ENCODE peak calls at places on chromosome 12, in six cellular contexts. L is AG04449, K is endothelial cell, T is bronchial epithelial cell, S is cardiac fibroblast, M is HFF-Myc. O is an unnamed sample.

GRCh38 chr12:52190860-52191729 is 719 bp downstream of the KRT80 start:
- DNase-seq in L (no peak), K (no peak), T (no peak), S (no peak), M (no peak), O (no peak)

GRCh38 chr12:21248679-21249078 is 86.0 kb downstream of the SLCO1A2 start:
- DNase-seq in L (no peak), K (no peak), T (peak; percentile 35), S (peak; percentile 3), M (no peak), O (peak; percentile 16)

GRCh38 chr12:95605087-95605486 is 53.8 kb upstream of the USP44 start:
- DNase-seq in L (no peak), K (no peak), T (peak; percentile 72), S (peak; percentile 11), M (no peak), O (peak; percentile 80)

GRCh38 chr12:107474639-107475539 is 210.7 kb upstream of the PWP1 start:
- DNase-seq in L (no peak), K (no peak), T (peak; percentile 48), S (no peak), M (no peak), O (no peak)

GRCh38 chr12:105995986-105996385 is 142.8 kb downstream of the NUAK1 start:
- DNase-seq in L (no peak), K (no peak), T (no peak), S (no peak), M (peak; percentile 37), O (no peak)

GRCh38 chr12:112012775-112013600 is at the start of the genes ERP29 and TMEM116:
- DNase-seq in L (peak; percentile 84), K (peak; percentile 100), T (peak; percentile 93), S (peak; percentile 99), M (peak; percentile 92), O (peak; percentile 99)

GRCh38 chr12:107027304-107028053 is 40.5 kb upstream of the MTERF2 start:
- DNase-seq in L (peak; percentile 93), K (no peak), T (peak; percentile 99), S (peak; percentile 96), M (peak; percentile 51), O (peak; percentile 62)

GRCh38 chr12:120841525-120841924 is 62.6 kb downstream of the SPPL3 start:
- DNase-seq in L (no peak), K (no peak), T (no peak), S (no peak), M (no peak), O (no peak)

GRCh38 chr12:46153267-46153872 is 115.5 kb downstream of the SLC38A1 start:
- DNase-seq in L (no peak), K (no peak), T (peak; percentile 52), S (peak; percentile 65), M (no peak), O (peak; percentile 46)

GRCh38 chr12:104507672-104508071 is 50.9 kb downstream of the CHST11 start:
- DNase-seq in L (no peak), K (no peak), T (no peak), S (no peak), M (no peak), O (no peak)

GRCh38 chr12:66025477-66025876 is 105.1 kb downstream of the LLPH start:
- DNase-seq in L (no peak), K (no peak), T (no peak), S (no peak), M (no peak), O (no peak)

GRCh38 chr12:80189241-80189640 is 89.9 kb downstream of the OTOGL start:
- DNase-seq in L (peak; percentile 66), K (no peak), T (no peak), S (peak; percentile 53), M (no peak), O (no peak)

GRCh38 chr12:19810213-19810612 is 370.9 kb downstream of the AEBP2 start:
- DNase-seq in L (no peak), K (no peak), T (no peak), S (peak; percentile 34), M (no peak), O (no peak)

GRCh38 chr12:8033153-8034044 is 883 bp downstream of the FOXJ2 start:
- DNase-seq in L (no peak), K (peak; percentile 42), T (peak; percentile 36), S (peak; percentile 53), M (no peak), O (peak; percentile 56)

GRCh38 chr12:65951697-65952096 is 127.4 kb downstream of the HMGA2 start:
- DNase-seq in L (no peak), K (no peak), T (no peak), S (no peak), M (no peak), O (no peak)

GRCh38 chr12:28611115-28611435 is 420.8 kb downstream of the CCDC91 start:
- DNase-seq in L (peak; percentile 71), K (no peak), T (peak; percentile 80), S (peak; percentile 90), M (peak; percentile 37), O (peak; percentile 83)

GRCh38 chr12:9919443-9919842 is 12.7 kb downstream of the CLEC2A start:
- DNase-seq in L (no peak), K (no peak), T (no peak), S (no peak), M (no peak), O (no peak)

GRCh38 chr12:32887058-32887457 is 9.5 kb downstream of the PKP2 start:
- DNase-seq in L (no peak), K (no peak), T (no peak), S (no peak), M (no peak), O (no peak)

GRCh38 chr12:56338643-56339422 is at the start of gene IL23A:
- DNase-seq in L (no peak), K (no peak), T (peak; percentile 93), S (no peak), M (no peak), O (peak; percentile 33)

GRCh38 chr12:69779928-69780327 is 41.3 kb downstream of the RAB3IP start:
- DNase-seq in L (no peak), K (peak; percentile 60), T (peak; percentile 55), S (peak; percentile 49), M (peak; percentile 20), O (peak; percentile 73)

GRCh38 chr12:68610435-68611093 is at the start of gene RAP1B:
- DNase-seq in L (no peak), K (peak; percentile 89), T (peak; percentile 73), S (peak; percentile 94), M (peak; percentile 56), O (peak; percentile 91)
- TF ChIP-seq CTCF in L (no peak), K (no peak), T (no peak), S (no peak), M (no peak), O (no peak)

DNA sequence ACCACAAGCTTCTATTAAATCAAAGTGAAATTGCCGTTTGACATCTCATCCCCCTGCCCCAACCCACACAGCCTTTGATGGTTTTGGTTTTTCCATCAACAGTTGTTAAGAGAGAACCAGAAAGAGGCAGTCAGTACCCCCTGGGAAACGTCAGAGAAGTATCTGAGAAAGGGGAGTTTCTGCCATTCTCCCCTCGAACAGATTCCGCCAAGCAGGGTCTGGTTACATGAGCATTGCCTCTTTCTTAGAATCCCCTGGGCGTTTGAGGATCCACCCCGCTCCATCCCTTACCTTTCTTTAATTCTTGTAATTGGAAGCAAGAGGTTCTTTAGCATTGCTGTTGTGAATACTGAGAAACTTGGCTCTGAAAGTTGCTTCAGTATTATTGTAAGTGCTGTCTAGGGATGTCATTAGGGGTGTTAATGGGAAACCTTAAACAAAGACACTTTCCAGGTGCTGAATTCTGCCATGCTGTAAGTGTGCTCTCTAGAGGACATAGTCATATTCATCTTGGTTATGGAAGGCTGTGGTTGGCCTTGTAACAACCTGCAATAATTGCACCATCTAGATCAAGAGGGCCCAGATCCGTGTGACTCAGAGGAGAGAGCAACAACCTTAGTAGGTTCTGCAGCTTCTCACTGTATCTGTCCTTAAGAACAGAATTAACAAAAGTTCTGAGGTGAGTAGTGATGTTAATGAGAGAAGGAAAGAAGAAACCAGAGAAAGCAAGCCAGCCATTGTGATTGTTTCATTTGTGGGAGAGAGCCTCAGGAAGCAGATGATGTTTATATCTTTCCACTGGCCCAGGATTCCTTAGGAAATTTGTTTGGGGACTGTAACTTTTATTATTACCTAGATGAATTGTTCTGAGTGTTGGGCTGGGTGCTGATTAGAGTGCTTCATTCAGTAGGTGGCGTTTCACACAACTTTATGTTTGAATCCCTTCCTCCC is 8.9 kb downstream of the TMBIM6 start:
- DNase-seq in L (no peak), K (no peak), T (peak; percentile 94), S (peak; percentile 44), M (peak; percentile 5), O (peak; percentile 92)
- TF ChIP-seq CTCF in L (no peak), K (no peak), T (peak; percentile 26), S (no peak), M (no peak), O (no peak)

GRCh38 chr12:125330645-125331341 is 265.6 kb downstream of the AACS start:
- DNase-seq in L (no peak), K (peak; percentile 95), T (no peak), S (peak; percentile 37), M (no peak), O (peak; percentile 51)

GRCh38 chr12:125332900-125333299 is 267.7 kb downstream of the AACS start:
- DNase-seq in L (no peak), K (no peak), T (no peak), S (no peak), M (no peak), O (no peak)

GRCh38 chr12:125331342-125332052 is 266.3 kb downstream of the AACS start:
- DNase-seq in L (no peak), K (no peak), T (no peak), S (no peak), M (no peak), O (no peak)

GRCh38 chr12:125324861-125325260 is 259.6 kb downstream of the AACS start:
- DNase-seq in L (no peak), K (no peak), T (no peak), S (no peak), M (no peak), O (no peak)

GRCh38 chr12:125329239-125330238 is 264.3 kb downstream of the AACS start:
- DNase-seq in L (no peak), K (no peak), T (peak; percentile 3), S (no peak), M (no peak), O (no peak)
- TF ChIP-seq CTCF in L (no peak), K (no peak), T (no peak), S (no peak), M (no peak), O (no peak)

GRCh38 chr12:41368006-41368405 is 179.9 kb downstream of the PDZRN4 start:
- DNase-seq in L (no peak), K (no peak), T (peak; percentile 3), S (no peak), M (no peak), O (peak; percentile 24)
- TF ChIP-seq CTCF in L (peak; percentile 5), K (peak; percentile 54), T (peak; percentile 36), S (peak; percentile 15), M (peak; percentile 35), O (peak; percentile 21)

GRCh38 chr12:13135336-13136178 is 32.1 kb upstream of the GSG1 start:
- DNase-seq in L (peak; percentile 41), K (no peak), T (peak; percentile 88), S (peak; percentile 90), M (no peak), O (peak; percentile 94)
- TF ChIP-seq CTCF in L (peak; percentile 46), K (no peak), T (peak; percentile 38), S (no peak), M (no peak), O (peak; percentile 19)

GRCh38 chr12:12450043-12450451 is 93.2 kb downstream of the BORCS5 start:
- DNase-seq in L (no peak), K (no peak), T (no peak), S (no peak), M (no peak), O (no peak)
- TF ChIP-seq CTCF in L (no peak), K (no peak), T (no peak), S (no peak), M (no peak), O (no peak)

GRCh38 chr12:115166698-115167315 is 482.8 kb upstream of the TBX3 start:
- DNase-seq in L (no peak), K (no peak), T (no peak), S (peak; percentile 73), M (no peak), O (peak; percentile 25)
- TF ChIP-seq CTCF in L (no peak), K (no peak), T (no peak), S (peak; percentile 15), M (peak; percentile 37), O (no peak)

O was measured in MCF 10A.